ENCODE peak calls at places on chromosomes 12 and 14, in five cellular contexts. A is COR-L47, Y is SW 1271, G is hepatocyte, M is HTR-8/SVneo. P is an unnamed sample.

GRCh38 chr12:96828169-96828789 is 78.8 kb upstream of the NEDD1 start:
- DNase-seq in G (no peak), A (no peak), Y (no peak), M (no peak), P (no peak)

GRCh38 chr12:1534708-1535107 is 59.7 kb downstream of the FBXL14 start:
- DNase-seq in A (no peak), G (no peak), M (no peak), Y (no peak), P (no peak)

GRCh38 chr12:22130671-22131070 is 84.7 kb downstream of the CMAS start:
- DNase-seq in G (no peak), A (no peak), Y (no peak), M (no peak), P (no peak)

GRCh38 chr14:105460116-105460515 is 14.5 kb upstream of the CRIP2 start:
- DNase-seq in Y (no peak), M (no peak), A (no peak), G (no peak), P (no peak)

GRCh38 chr12:1859643-1860042 is 39.3 kb downstream of the LRTM2 start:
- DNase-seq in Y (no peak), A (no peak), G (no peak), M (peak), P (no peak)

GRCh38 chr12:58920102-58920955 is at the start of gene LRIG3:
- DNase-seq in G (peak), Y (peak), A (peak), M (peak), P (peak)

GRCh38 chr12:103524238-103524875 is 28.6 kb upstream of the C12orf42 start:
- DNase-seq in A (no peak), G (no peak), Y (no peak), M (no peak), P (no peak)

GRCh38 chr12:107435520-107435919 is 250.1 kb upstream of the PWP1 start:
- DNase-seq in A (no peak), G (no peak), Y (no peak), M (no peak), P (no peak)

GRCh38 chr12:90959538-90960139 is 4.7 kb upstream of the CCER1 start:
- DNase-seq in G (peak), Y (peak), A (peak), M (peak), P (peak)

GRCh38 chr12:117113231-117113630 is 14.0 kb upstream of the TESC start:
- DNase-seq in Y (no peak), M (no peak), G (no peak), A (no peak), P (no peak)

GRCh38 chr12:33617218-33617617 is 177.6 kb upstream of the SYT10 start:
- DNase-seq in M (no peak), A (no peak), Y (no peak), G (no peak), P (no peak)

GRCh38 chr14:22982013-22982476 is 306 bp downstream of the AJUBA start:
- DNase-seq in M (no peak), A (no peak), Y (no peak), G (no peak), P (no peak)

GRCh38 chr14:102088012-102088792 is 1.4 kb upstream of the HSP90AA1 start:
- DNase-seq in M (no peak), G (peak), A (no peak), Y (no peak), P (no peak)

GRCh38 chr14:39682000-39682399 is 249.8 kb upstream of the FBXO33 start:
- DNase-seq in A (no peak), G (no peak), M (no peak), Y (no peak), P (no peak)

GRCh38 chr12:5456906-5457305 is 25.0 kb downstream of the NTF3 start:
- DNase-seq in A (no peak), M (peak), Y (peak), G (no peak), P (no peak)

GRCh38 chr14:68895304-68895703 is 83.8 kb downstream of the ACTN1 start:
- DNase-seq in M (no peak), Y (no peak), A (no peak), G (no peak), P (no peak)

GRCh38 chr12:88108021-88108420 is 33.9 kb downstream of the CEP290 start:
- DNase-seq in Y (no peak), A (no peak), G (no peak), M (no peak), P (no peak)

GRCh38 chr12:712172-712863 is 40.1 kb upstream of the WNK1 start:
- DNase-seq in Y (no peak), G (no peak), A (peak), M (no peak), P (no peak)

GRCh38 chr12:92627511-92627910 is 75.3 kb upstream of the PLEKHG7 start:
- DNase-seq in G (no peak), Y (no peak), A (no peak), M (no peak), P (no peak)

GRCh38 chr14:35212471-35213142 is 79.6 kb upstream of the PSMA6 start:
- DNase-seq in A (no peak), M (no peak), Y (no peak), G (no peak), P (no peak)

GRCh38 chr14:102125546-102125945 is 14.2 kb upstream of the WDR20 start:
- DNase-seq in Y (no peak), A (no peak), G (peak), M (no peak), P (no peak)

GRCh38 chr12:53230971-53231858 is 794 bp downstream of the RARG start:
- DNase-seq in M (no peak), G (no peak), Y (no peak), A (no peak), P (no peak)

GRCh38 chr12:26317942-26318565 is 122.7 kb downstream of the SSPN start:
- DNase-seq in M (peak), G (no peak), A (no peak), Y (peak), P (no peak)

GRCh38 chr14:74952697-74953484 is 2.5 kb downstream of the PGF start:
- DNase-seq in G (peak), Y (no peak), M (no peak), A (no peak), P (no peak)

GRCh38 chr12:125025836-125026235 is 32.4 kb downstream of the BRI3BP start:
- DNase-seq in Y (no peak), A (no peak), G (no peak), M (no peak), P (no peak)

GRCh38 chr14:63770187-63770807 is 42.4 kb upstream of the SGPP1 start:
- DNase-seq in G (peak), M (peak), Y (peak), A (no peak), P (no peak)

GRCh38 chr12:89384050-89384749 is 31.9 kb upstream of the DUSP6 start:
- DNase-seq in M (peak), A (no peak), Y (no peak), G (peak), P (peak)

GRCh38 chr14:85572845-85573244 is 42.9 kb downstream of the FLRT2 start:
- DNase-seq in G (no peak), A (no peak), M (peak), Y (peak), P (no peak)